ENCODE peak calls at places on chromosomes 7 and 10, in eight cellular contexts. P is endothelial cell of umbilical vein, B is neural progenitor cell, L is cardiac fibroblast, I is pancreas, U is HCT116, G is GM12865, T is dorsolateral prefrontal cortex. N is an unnamed sample.

GRCh38 chr10:11689945-11690736 is 52.0 kb upstream of the ECHDC3 start:
- DNase-seq in P (no peak), B (no peak), L (no peak), I (peak), U (no peak), G (no peak), T (no peak), N (no peak)

GRCh38 chr7:87935373-87935706 is 1.3 kb downstream of the ADAM22 start:
- DNase-seq in P (no peak), B (no peak), L (no peak), I (no peak), U (no peak), G (peak), T (no peak), N (no peak)

GRCh38 chr7:116598278-116598677 is 73.4 kb downstream of the CAV1 start:
- DNase-seq in P (no peak), B (peak), L (peak), I (peak), U (no peak), G (peak), T (peak), N (no peak)

GRCh38 chr10:10120671-10121070 is 897.0 kb upstream of the CELF2 start:
- DNase-seq in P (no peak), B (no peak), L (no peak), I (no peak), U (no peak), G (no peak), T (no peak), N (no peak)

GRCh38 chr7:131219277-131220041 is 108.2 kb upstream of the MKLN1 start:
- DNase-seq in P (no peak), B (no peak), L (peak), I (no peak), U (no peak), G (peak), T (peak), N (no peak)

GRCh38 chr7:43138710-43139601 is 26.5 kb downstream of the HECW1 start:
- DNase-seq in P (no peak), B (peak), L (peak), I (no peak), U (no peak), G (no peak), T (no peak), N (peak)

GRCh38 chr7:123624527-123625183 is 23.0 kb downstream of the ASB15 start:
- DNase-seq in P (no peak), B (peak), L (peak), I (peak), U (no peak), G (peak), T (no peak), N (no peak)

GRCh38 chr7:132386249-132386681 is 190.0 kb downstream of the PLXNA4 start:
- DNase-seq in P (peak), B (no peak), L (no peak), I (peak), U (no peak), G (peak), T (no peak), N (peak)

GRCh38 chr7:337567-337951 is 47.6 kb downstream of the FOXL3 start:
- DNase-seq in P (no peak), B (no peak), L (no peak), I (no peak), U (no peak), G (no peak), T (no peak), N (no peak)

GRCh38 chr7:22723642-22724041 is 3.4 kb upstream of the IL6 start:
- DNase-seq in P (no peak), B (no peak), L (peak), I (no peak), U (no peak), G (no peak), T (no peak), N (no peak)

GRCh38 chr7:134419085-134419484 is 39.8 kb downstream of the AKR1B1 start:
- DNase-seq in P (no peak), B (no peak), L (no peak), I (no peak), U (no peak), G (no peak), T (no peak), N (no peak)

GRCh38 chr7:132825222-132825621 is 249.0 kb upstream of the PLXNA4 start:
- DNase-seq in P (no peak), B (no peak), L (no peak), I (no peak), U (no peak), G (no peak), T (no peak), N (no peak)

GRCh38 chr7:77917500-77918262 is 119.1 kb downstream of the PHTF2 start:
- DNase-seq in P (no peak), B (no peak), L (no peak), I (peak), U (no peak), G (no peak), T (no peak), N (no peak)

GRCh38 chr10:119406888-119407777 is 135.4 kb downstream of the RGS10 start:
- DNase-seq in P (no peak), B (no peak), L (no peak), I (no peak), U (no peak), G (no peak), T (no peak), N (no peak)

GRCh38 chr7:27295236-27295635 is 52.6 kb downstream of the EVX1 start:
- DNase-seq in P (no peak), B (no peak), L (no peak), I (no peak), U (no peak), G (no peak), T (no peak), N (no peak)

GRCh38 chr10:55631071-55631654 is 729.9 kb downstream of the ZWINT start:
- DNase-seq in P (peak), B (peak), L (peak), I (peak), U (no peak), G (no peak), T (peak), N (peak)

GRCh38 chr7:142248-142955 is 50.0 kb upstream of the FAM20C start:
- DNase-seq in P (no peak), B (no peak), L (no peak), I (peak), U (no peak), G (no peak), T (peak), N (no peak)

GRCh38 chr7:139753079-139753692 is 24.6 kb downstream of the HIPK2 start:
- DNase-seq in P (no peak), B (no peak), L (no peak), I (no peak), U (no peak), G (no peak), T (no peak), N (no peak)

GRCh38 chr10:70684841-70685457 is 12.6 kb downstream of the ADAMTS14 start:
- DNase-seq in P (no peak), B (no peak), L (no peak), I (no peak), U (no peak), G (no peak), T (no peak), N (no peak)

GRCh38 chr10:114914545-114914944 is 23.4 kb upstream of the TRUB1 start:
- DNase-seq in P (no peak), B (peak), L (no peak), I (no peak), U (no peak), G (no peak), T (no peak), N (no peak)

GRCh38 chr10:62980697-62981495 is 152.2 kb upstream of the NRBF2 start:
- DNase-seq in P (no peak), B (peak), L (no peak), I (no peak), U (no peak), G (no peak), T (no peak), N (no peak)

GRCh38 chr10:84996580-84996979 is 668.2 kb downstream of the CCSER2 start:
- DNase-seq in P (no peak), B (no peak), L (no peak), I (no peak), U (no peak), G (no peak), T (no peak), N (no peak)

GRCh38 chr7:24720283-24720682 is 37.0 kb downstream of the GSDME start:
- DNase-seq in P (no peak), B (no peak), L (no peak), I (no peak), U (no peak), G (peak), T (no peak), N (no peak)

GRCh38 chr10:97332586-97333350 is 1.8 kb downstream of the FRAT2 start:
- DNase-seq in P (peak), B (peak), L (peak), I (peak), U (no peak), G (peak), T (peak), N (peak)

GRCh38 chr7:94351703-94352102 is 43.0 kb upstream of the COL1A2 start:
- DNase-seq in P (no peak), B (no peak), L (no peak), I (no peak), U (no peak), G (no peak), T (no peak), N (no peak)

GRCh38 chr10:111830360-111830759 is 353.2 kb downstream of the GPAM start:
- DNase-seq in P (no peak), B (peak), L (no peak), I (no peak), U (no peak), G (no peak), T (no peak), N (no peak)

GRCh38 chr7:55247466-55247865 is 117.7 kb upstream of the LANCL2 start:
- DNase-seq in P (no peak), B (no peak), L (no peak), I (no peak), U (no peak), G (no peak), T (no peak), N (peak)

GRCh38 chr10:112804036-112804435 is 146.0 kb upstream of the TCF7L2 start:
- DNase-seq in P (no peak), B (peak), L (no peak), I (peak), U (no peak), G (no peak), T (no peak), N (no peak)

GRCh38 chr7:2944729-2945128 is 98.9 kb downstream of the CARD11 start:
- DNase-seq in P (no peak), B (no peak), L (no peak), I (no peak), U (no peak), G (no peak), T (no peak), N (no peak)

GRCh38 chr10:78802866-78803265 is 265.9 kb upstream of the ZMIZ1 start:
- DNase-seq in P (no peak), B (peak), L (peak), I (no peak), U (no peak), G (no peak), T (no peak), N (peak)

GRCh38 chr10:108808228-108808627 is 1115.1 kb downstream of the XPNPEP1 start:
- DNase-seq in P (no peak), B (no peak), L (no peak), I (no peak), U (no peak), G (no peak), T (no peak), N (no peak)

GRCh38 chr10:22646291-22646926 is 68.0 kb downstream of the PIP4K2A start:
- DNase-seq in P (no peak), B (no peak), L (no peak), I (no peak), U (no peak), G (peak), T (no peak), N (no peak)

DNA sequence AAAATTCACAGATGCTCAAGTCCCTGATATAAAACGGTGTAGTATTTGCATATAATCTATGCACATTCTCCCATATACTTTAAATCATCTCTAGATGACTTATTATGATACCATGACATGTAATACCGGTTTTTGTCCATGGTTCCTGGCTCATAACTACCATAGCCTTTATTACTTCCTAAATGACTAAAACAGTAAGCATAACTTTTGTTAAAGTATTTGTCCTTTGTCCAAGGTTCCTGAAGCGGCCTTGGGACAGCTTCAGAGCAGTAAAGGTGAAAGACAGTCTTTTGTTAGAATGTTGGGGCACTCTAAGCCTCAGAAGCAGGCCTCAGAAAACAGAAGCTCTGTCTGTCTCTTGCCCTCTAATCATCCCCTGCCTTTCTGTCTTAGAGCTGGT is 4.0 kb downstream of the CRCP start:
- DNase-seq in P (no peak), B (no peak), L (no peak), I (no peak), U (no peak), G (no peak), T (no peak), N (no peak)
- TF ChIP-seq CTCF in P (no peak), B (no peak), L (no peak), I (no peak), U (no peak), G (no peak), T (no peak), N (no peak)

GRCh38 chr10:92692085-92692671 is 2.4 kb downstream of the HHEX start:
- DNase-seq in P (no peak), B (peak), L (no peak), I (no peak), U (no peak), G (no peak), T (no peak), N (no peak)
- H3K4me3 ChIP-seq in P (peak), B (peak), L (no peak), I (peak), U (no peak), G (no peak), T (peak), N (no peak)

DNA sequence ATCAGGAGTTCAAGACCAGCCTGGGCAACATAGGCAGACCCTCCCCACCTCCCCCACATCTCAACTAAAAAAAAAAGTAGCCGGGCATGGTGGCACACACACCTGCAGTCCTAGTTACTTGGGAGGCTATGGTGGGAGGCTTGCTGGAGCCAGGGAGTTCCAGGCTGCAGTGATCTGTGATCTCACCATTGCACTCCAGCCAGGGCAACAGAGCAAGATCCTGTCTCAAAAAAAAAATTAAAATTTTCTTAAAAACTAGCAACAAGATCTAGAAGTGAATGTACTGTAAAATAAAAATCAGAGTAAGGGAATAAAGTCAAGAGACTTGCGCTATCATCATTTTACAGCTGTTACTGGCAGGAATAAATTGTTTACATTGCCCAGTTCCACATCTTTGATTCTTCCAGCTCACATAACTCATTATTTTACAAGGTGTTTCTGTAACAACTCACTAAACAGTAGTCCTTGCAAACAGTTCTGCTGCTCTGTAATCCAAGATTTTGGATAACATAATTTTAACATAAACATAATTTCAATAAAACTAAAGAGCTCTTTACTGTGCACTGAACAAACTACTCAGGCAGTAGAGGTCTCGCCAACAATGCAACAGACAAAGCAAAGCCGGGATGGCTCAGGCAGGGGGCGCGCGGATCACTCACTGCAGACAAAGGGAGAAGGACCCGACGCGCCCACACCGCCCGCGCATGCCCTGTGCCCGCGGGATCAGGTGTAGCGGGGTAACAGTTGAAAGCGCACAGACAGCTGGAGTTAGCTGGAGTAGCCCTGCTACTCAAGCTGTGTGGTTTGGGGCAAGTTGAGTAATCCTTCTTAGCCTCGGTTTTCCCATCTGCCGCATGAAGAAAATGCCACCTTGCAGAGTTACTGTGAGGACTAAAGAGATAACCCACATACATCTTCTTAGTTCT is 73.3 kb upstream of the NFE2L3 start:
- DNase-seq in P (peak), B (peak), L (peak), I (peak), U (peak), G (peak), T (peak), N (peak)
- TF ChIP-seq CTCF in P (peak), B (peak), L (peak), I (no peak), U (peak), G (peak), T (peak), N (peak)

DNA sequence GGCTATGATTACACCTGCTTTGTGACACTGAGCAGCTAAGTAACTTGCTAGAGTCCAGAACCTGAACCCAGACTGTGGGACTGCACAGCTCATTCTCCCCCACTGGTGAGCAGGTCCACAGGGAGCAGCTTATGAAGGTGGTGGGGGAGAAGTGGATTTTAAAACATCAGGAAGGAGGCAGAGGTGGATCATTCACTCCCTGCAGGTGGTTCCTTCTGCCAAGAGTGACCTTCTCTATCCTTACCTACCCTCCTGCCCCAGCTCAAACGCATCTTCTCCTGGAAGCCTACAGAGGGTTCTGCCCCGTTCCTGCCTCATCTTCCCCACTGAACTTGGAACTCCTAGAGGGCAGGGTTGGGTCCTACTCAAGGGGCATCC is 539 bp upstream of the FAM241B start:
- DNase-seq in P (no peak), B (no peak), L (no peak), I (no peak), U (no peak), G (no peak), T (no peak), N (no peak)
- H3K4me3 ChIP-seq in P (no peak), B (peak), L (no peak), I (peak), U (peak), G (no peak), T (peak), N (peak)

DNA sequence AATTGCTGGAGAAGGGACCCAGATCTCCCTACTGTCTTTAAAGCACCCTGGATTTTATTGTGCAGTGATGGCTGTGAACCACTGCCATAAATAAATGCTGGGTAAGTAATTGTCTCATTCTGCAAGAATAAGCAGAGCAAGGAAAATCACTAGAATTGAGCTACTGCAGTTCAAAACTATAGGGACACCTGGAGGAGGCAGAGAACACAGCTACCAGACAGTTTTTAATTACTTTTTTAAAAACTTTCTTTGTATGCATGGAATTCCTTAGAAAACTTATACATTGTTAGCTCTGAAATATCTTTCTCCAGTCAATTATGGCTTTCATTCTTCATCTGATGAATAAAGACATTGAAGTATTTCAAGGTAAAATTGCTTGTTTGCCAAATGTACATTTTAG is 866.3 kb upstream of the GHITM start:
- DNase-seq in P (no peak), B (no peak), L (no peak), I (no peak), U (no peak), G (no peak), T (no peak), N (peak)
- TF ChIP-seq CTCF in P (no peak), B (peak), L (peak), I (no peak), U (no peak), G (no peak), T (no peak), N (no peak)

DNA sequence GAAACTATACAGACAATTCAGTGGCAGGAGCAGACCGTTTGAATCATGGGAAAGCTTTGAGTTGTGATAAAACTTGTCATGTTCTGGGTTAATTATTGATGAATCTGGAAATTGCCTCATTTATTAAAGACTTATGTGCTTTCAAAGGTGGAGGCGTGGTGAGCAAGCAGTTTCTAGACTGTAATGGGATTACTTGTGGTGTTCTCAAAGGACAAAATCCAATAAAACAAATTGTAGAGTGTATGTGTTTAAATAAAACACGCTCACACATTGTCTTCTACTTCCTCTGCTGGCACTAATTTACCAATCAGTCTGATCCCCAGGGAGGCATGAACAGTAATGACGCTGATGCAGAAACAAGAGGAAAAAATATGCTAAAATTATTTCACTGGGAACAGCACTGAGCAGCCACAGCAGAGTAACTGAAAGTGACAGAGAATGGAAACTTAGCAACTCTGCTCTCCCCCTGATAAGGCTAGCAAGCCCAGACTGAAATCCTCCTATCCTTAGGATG is 25.0 kb downstream of the PARD3 start:
- DNase-seq in P (no peak), B (no peak), L (no peak), I (peak), U (no peak), G (no peak), T (no peak), N (no peak)
- H3K4me3 ChIP-seq in P (no peak), B (no peak), L (no peak), I (no peak), U (no peak), G (no peak), T (no peak), N (no peak)

GRCh38 chr10:33067917-33068316 is 109.9 kb upstream of the ITGB1 start:
- DNase-seq in P (no peak), B (no peak), L (no peak), I (no peak), U (no peak), G (no peak), T (no peak), N (no peak)

GRCh38 chr10:33071857-33072256 is 113.8 kb upstream of the ITGB1 start:
- DNase-seq in P (no peak), B (peak), L (no peak), I (no peak), U (no peak), G (no peak), T (no peak), N (no peak)

GRCh38 chr10:33070101-33070500 is 112.1 kb upstream of the ITGB1 start:
- DNase-seq in P (no peak), B (no peak), L (no peak), I (no peak), U (no peak), G (no peak), T (no peak), N (no peak)

GRCh38 chr10:33074443-33074842 is 116.4 kb upstream of the ITGB1 start:
- DNase-seq in P (no peak), B (no peak), L (no peak), I (no peak), U (no peak), G (no peak), T (no peak), N (no peak)

GRCh38 chr10:33073641-33074410 is 115.8 kb upstream of the ITGB1 start:
- DNase-seq in P (no peak), B (no peak), L (peak), I (no peak), U (no peak), G (peak), T (no peak), N (no peak)
- TF ChIP-seq CTCF in P (no peak), B (no peak), L (peak), I (no peak), U (peak), G (no peak), T (no peak), N (no peak)

N was measured in astrocyte of the spinal cord.